ENCODE peak calls at places on chromosomes 2 and 18, in five cellular contexts. A, S, O, J and Z are unnamed samples.

GRCh38 chr18:59629894-59630293 is 67.3 kb downstream of the CCBE1 start:
- DNase-seq in O (peak), S (no peak), J (no peak), A (no peak), Z (peak)

GRCh38 chr2:86453838-86454237 is 12.7 kb downstream of the KDM3A start:
- DNase-seq in O (peak), A (no peak), S (no peak), J (peak), Z (peak)

GRCh38 chr2:37866535-37866934 is 58.6 kb upstream of the RMDN2 start:
- DNase-seq in S (no peak), J (no peak), O (no peak), A (no peak), Z (no peak)

GRCh38 chr2:23385351-23385747 is 370 bp downstream of the KLHL29 start:
- DNase-seq in J (no peak), A (peak), O (peak), S (peak), Z (no peak)

GRCh38 chr2:210224660-210225460 is at the start of gene ACADL:
- DNase-seq in J (peak), O (peak), S (peak), A (peak), Z (peak)

GRCh38 chr2:13114391-13114790 is 397.7 kb downstream of the TRIB2 start:
- DNase-seq in O (peak), A (no peak), J (no peak), S (no peak), Z (no peak)

GRCh38 chr2:64196986-64197385 is 52.8 kb upstream of the PELI1 start:
- DNase-seq in A (no peak), J (no peak), O (no peak), S (no peak), Z (no peak)

GRCh38 chr18:30965237-30965636 is 77.3 kb downstream of the DSC3 start:
- DNase-seq in A (no peak), O (no peak), J (no peak), S (no peak), Z (no peak)

DNA sequence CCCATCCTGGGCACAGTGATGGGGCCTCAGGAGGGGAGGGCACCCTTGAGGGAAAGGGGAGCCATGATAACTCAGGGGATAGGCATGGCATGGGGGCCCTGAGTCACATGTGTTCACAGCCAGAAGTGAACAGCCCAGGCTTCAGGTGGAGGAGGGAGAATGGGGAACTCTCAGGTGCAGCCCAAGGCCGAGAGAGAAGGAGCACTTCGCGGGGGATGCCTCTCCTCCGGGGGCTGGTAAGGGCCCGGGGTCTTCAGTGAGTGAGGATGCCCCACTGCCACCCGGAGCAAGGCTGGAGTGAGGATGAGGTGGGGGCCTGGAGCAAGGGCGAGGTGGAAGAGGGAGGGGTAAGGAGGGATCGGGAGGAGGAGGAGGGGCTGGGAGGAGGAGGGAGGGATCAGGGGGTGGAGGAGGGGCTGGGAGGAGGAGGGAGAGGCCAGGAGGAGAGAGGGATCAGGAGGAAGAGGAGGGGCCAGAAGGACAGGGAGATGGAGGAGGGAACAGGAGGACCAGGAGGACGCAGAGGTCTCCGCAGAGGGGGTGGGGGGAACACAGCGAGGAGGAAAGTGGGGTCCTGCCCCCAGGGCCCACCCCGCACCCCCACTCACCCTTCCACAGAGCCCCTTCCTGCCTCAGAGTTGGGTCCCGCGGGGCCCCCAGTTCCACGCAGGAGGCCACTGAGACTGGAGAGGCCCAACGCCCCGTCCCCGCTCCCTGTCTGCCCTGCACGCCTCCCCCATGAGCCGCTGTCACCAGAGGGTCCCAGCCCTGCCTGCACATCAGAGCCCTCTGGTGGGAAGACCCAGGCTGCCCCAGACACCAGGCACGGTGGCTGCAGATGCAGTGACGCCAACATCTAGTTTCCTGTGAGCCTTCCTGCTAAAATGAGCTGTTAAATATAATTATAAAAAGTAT is 42.8 kb downstream of the RAMP1 start:
- DNase-seq in O (no peak), J (peak), S (no peak), A (no peak), Z (no peak)
- TF ChIP-seq CTCF in O (no peak), J (no peak), S (no peak), A (no peak), Z (no peak)

GRCh38 chr2:28400434-28400833 is 7.8 kb downstream of the FOSL2 start:
- DNase-seq in A (no peak), J (no peak), O (no peak), S (peak), Z (no peak)

GRCh38 chr2:28399946-28400345 is 7.3 kb downstream of the FOSL2 start:
- DNase-seq in O (no peak), A (no peak), S (peak), J (no peak), Z (no peak)

GRCh38 chr2:28399289-28399688 is 6.6 kb downstream of the FOSL2 start:
- DNase-seq in J (no peak), O (no peak), S (peak), A (no peak), Z (no peak)

GRCh38 chr2:28397043-28397381 is 4.4 kb downstream of the FOSL2 start:
- DNase-seq in S (no peak), J (no peak), A (no peak), O (no peak), Z (no peak)

GRCh38 chr2:28398101-28398834 is 5.6 kb downstream of the FOSL2 start:
- DNase-seq in J (no peak), O (peak), A (no peak), S (peak), Z (no peak)
- TF ChIP-seq POLR2A in J (no peak), O (peak), A (peak), S (no peak), Z (no peak)

GRCh38 chr2:85148190-85148589 is 15.0 kb downstream of the TCF7L1 start:
- DNase-seq in O (no peak), S (no peak), J (no peak), A (no peak), Z (no peak)
- TF ChIP-seq CTCF in O (no peak), S (no peak), J (no peak), A (no peak), Z (no peak)

DNA sequence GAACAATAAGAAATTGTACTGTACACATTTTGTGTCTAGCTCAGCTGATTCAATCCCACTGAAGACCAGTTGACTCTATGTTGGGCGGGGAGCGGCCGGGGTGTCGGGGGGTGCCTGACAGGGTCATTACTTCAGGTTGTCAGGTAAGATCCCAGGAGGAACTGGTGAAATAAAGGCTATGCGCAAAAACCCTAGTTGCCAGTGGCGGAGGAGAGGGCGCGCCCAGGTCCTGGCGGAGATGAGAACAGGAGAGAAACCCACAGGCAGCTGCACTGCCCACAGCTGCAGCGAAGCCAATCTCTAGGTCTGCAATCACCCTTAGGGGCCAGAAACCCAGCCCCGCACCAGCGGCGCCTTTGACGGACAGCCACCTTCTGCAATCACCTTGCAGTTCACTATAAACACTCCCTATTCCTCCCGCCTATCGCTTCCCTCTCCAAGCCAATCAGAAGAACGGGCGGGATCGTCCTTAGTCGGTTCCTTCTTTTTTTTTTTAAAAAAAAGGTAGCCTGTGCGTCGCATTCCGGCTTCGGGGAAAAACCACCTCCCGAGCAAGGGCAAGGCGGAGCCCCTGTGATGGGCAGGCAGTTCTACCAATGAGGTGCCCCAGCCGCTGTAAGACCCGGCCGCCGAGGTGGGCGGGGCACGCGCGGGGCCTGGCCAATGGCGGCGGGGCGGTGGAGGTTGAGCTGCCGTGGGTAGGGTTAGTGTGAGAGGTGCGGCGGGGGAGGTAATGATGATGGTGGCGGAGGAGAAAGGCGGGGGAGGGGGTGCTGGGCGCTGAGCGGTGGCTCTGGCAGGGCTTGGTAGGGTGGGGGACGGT is at the start of gene EHBP1:
- DNase-seq in O (peak), A (peak), J (peak), S (peak), Z (peak)
- TF ChIP-seq POLR2A in O (peak), A (no peak), J (no peak), S (peak), Z (no peak)

DNA sequence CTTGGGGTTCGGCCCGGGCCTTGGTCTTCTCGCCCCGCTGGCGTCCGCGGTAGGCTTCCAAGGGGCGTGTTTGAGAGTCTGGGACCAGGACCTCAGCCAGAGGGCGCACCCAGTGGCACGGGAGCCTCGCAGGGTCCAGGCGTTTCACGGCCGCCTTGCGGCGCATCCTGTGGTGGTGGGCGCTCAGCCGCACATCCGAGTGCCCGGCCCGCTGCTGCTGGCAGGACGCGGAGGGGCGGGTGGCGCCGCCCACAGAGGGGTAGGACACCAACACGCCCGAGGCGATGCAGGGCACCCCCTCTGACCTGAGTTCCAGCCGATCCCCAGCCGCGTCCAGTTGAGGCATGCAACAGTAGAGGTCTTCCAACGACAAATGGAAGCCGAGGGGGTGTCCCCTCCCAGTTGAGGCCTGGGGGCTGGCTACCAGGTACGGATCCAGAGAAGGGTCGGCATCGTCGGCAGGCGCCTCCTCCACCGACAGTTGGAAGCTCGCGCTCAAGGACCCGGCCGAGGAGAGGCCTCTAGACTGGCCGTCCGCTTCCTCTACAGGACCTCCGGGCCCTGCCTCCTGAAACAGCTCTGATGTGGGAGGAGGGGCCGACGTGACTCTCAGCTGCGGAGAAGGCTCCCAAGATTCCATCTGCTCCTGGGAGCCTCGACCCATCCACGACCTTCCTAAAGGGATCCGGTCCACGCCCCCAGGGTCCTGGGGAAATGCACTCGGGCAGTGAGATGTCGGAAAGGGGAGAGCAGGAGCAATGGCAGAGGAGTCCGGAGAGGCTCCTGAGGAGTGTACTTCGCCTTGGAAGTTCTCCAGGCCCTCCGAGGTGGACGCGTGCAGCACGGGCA is 6.3 kb downstream of the C2orf81 start:
- DNase-seq in O (peak), J (no peak), A (peak), S (no peak), Z (no peak)
- TF ChIP-seq CTCF in O (no peak), J (peak), A (no peak), S (peak), Z (no peak)